ENCODE peak calls at places on chromosome 5, in five cellular contexts. P, Q, F, I and D are unnamed samples.
A peak's percentile ranks its signal among the peaks of the same experiment; 100 is the strongest.

GRCh38 chr5:98773464-98774191 is at the start of gene RGMB:
- DNase-seq in F (peak; percentile 98), P (peak; percentile 98), Q (peak; percentile 97), I (peak; percentile 86), D (peak; percentile 97)

GRCh38 chr5:14738050-14738449 is 73.5 kb downstream of the OTULIN start:
- DNase-seq in I (no peak), P (no peak), F (no peak), Q (no peak), D (no peak)

GRCh38 chr5:135551593-135552447 is 16.1 kb upstream of the NEUROG1 start:
- DNase-seq in Q (peak; percentile 52), F (peak; percentile 76), P (peak; percentile 29), I (peak; percentile 7), D (peak; percentile 77)

GRCh38 chr5:16265141-16265540 is 85.5 kb upstream of the MARCHF11 start:
- DNase-seq in Q (no peak), P (no peak), F (no peak), I (no peak), D (no peak)

GRCh38 chr5:149988126-149988525 is 12.3 kb downstream of the TIGD6 start:
- DNase-seq in F (no peak), Q (no peak), I (no peak), P (no peak), D (no peak)

GRCh38 chr5:104967806-104968205 is 1405.2 kb upstream of the NUDT12 start:
- DNase-seq in I (no peak), P (no peak), Q (no peak), F (no peak), D (no peak)

GRCh38 chr5:158958048-158958994 is 141.4 kb downstream of the EBF1 start:
- DNase-seq in P (no peak), Q (no peak), I (peak; percentile 5), F (no peak), D (no peak)

GRCh38 chr5:21678526-21678925 is 1174.6 kb downstream of the CDH12 start:
- DNase-seq in I (no peak), Q (no peak), P (no peak), F (no peak), D (no peak)

GRCh38 chr5:75734913-75735789 is 17.9 kb upstream of the POC5 start:
- DNase-seq in P (peak; percentile 20), F (no peak), I (no peak), Q (peak; percentile 50), D (peak; percentile 47)
- TF ChIP-seq CTCF in P (peak; percentile 67), F (no peak), I (peak; percentile 26), Q (peak; percentile 18), D (no peak)

DNA sequence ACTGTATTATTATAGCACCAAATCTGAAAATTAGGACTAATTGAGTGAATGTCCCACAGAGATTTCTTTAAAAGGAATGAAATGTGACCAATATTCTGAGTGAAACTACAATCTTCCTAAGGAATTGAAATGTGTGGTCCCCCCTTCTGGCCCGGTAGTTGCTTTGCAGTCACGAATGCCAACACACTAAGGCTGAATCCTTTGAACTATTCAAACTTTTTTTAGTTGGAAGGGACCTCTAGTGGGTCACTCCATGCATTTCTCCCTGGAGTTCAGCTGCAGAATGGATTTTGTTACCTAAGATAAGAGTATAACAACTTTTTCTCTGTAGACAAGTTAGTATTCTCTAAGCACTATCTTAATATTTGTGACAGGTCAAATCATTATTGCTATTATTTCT is 2.8 kb downstream of the CDH6 start:
- DNase-seq in Q (no peak), P (no peak), I (no peak), F (no peak), D (no peak)
- TF ChIP-seq CTCF in Q (no peak), P (peak; percentile 11), I (no peak), F (no peak), D (no peak)

GRCh38 chr5:157689942-157690689 is 18.8 kb downstream of the C5orf52 start:
- DNase-seq in P (no peak), I (peak; percentile 17), F (no peak), Q (no peak), D (no peak)
- TF ChIP-seq CTCF in P (no peak), I (no peak), F (no peak), Q (no peak), D (no peak)

DNA sequence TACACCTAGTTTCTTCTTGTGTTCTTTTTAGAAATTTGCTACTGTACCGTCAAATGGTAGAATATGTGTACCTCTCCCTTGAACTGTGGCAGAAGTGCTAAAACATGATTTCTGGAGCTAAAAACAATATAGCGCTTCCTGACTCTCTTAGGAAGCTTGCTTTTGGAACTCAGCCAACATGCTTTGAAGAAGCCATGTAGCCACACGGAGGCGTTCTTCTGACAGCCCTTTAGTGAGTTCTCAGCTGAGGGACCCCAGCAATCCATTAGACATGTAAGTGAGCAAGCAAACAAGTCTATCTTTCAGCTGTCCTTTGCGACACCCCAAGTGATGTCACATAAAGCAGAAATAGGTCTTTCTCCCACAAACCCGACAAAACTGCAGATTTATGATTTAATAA is 917.0 kb downstream of the CDH9 start:
- DNase-seq in P (no peak), I (no peak), Q (no peak), F (no peak), D (peak; percentile 8)
- TF ChIP-seq CTCF in P (no peak), I (no peak), Q (no peak), F (no peak), D (no peak)

DNA sequence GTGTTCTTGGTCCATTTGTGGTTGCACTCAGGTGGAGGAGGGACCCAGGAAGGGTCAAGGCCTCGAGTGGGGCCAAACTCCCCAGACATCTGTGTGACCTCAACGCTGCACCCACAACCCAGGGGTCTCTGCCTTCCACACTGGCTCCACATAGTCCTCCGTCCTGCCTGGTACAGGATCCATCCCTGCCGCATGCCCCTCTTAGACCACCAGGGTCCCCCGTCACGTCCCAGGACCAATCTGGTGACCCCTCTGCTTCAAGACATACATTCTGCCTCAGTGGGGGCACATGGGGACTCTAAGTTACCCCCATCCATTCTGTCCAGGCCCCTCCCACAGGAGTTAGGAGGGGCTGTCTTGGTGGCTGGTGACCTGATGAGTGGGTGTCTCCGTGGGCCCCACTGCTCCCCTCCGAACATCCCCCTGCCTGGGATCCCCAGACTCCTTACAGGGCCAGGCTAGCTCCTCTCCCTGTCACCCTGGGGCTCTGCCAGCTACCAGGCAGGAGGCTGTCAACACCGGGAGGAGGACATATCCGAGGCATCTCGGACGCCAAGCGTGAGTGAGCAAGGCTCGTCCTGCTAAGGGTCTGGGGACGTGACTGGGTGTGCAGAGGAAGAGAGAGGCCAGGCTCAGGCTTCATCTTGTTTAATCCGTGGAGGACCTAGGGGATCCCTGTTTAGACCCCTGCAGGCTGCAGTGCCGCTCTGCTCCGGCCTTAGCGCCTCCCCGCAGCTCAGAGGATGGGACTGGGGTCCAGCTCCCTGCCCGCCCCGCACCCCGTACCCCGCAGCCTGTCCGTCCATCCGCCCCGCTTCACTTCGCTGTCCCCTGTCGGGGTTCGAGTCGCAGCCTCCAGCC is 32.3 kb downstream of the TSPAN17 start:
- DNase-seq in P (peak; percentile 40), Q (no peak), F (no peak), I (no peak), D (no peak)
- TF ChIP-seq CTCF in P (no peak), Q (no peak), F (no peak), I (no peak), D (no peak)

GRCh38 chr5:141640698-141641097 is 3.9 kb downstream of the RELL2 start:
- DNase-seq in I (no peak), Q (no peak), F (no peak), P (no peak), D (no peak)

GRCh38 chr5:141640051-141640415 is 3.2 kb downstream of the RELL2 start:
- DNase-seq in F (no peak), P (no peak), Q (no peak), I (no peak), D (no peak)

GRCh38 chr5:141638771-141639170 is 2.0 kb downstream of the RELL2 start:
- DNase-seq in F (no peak), I (no peak), P (no peak), Q (no peak), D (no peak)

GRCh38 chr5:141639357-141640050 is 2.7 kb downstream of the RELL2 start:
- DNase-seq in P (no peak), Q (no peak), F (no peak), I (no peak), D (no peak)

DNA sequence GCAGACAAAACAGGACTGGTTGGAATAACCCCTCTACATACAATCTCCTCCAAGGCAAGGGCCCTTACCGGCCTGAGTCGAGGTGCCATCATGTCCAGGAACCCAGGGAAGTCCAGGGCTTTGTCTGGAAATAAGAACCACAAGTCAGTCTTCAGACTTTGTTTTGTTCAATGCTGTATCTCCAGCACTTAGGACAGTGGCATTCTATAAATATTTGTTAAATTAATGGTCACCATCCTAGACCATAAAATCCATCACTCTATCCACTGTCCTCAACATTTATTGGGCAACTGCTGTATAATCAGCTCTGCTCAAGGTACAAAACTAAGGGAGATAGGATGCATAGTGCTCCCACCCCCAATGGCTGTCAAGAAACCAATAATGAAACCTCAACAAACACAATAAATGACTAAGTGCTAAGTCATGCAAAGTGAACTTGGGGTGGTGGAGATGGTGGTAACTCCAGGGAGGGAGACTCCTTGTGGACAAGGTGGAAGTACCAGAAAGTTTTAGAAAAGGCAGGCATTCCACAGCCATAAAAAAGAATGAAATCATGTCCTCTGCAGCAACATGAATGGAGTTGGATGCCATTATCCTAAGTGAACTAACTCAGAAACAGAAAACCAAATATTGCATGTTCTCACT is 5.0 kb downstream of the RELL2 start:
- DNase-seq in Q (no peak), I (no peak), F (no peak), P (no peak), D (no peak)
- TF ChIP-seq CTCF in Q (no peak), I (no peak), F (no peak), P (no peak), D (no peak)

DNA sequence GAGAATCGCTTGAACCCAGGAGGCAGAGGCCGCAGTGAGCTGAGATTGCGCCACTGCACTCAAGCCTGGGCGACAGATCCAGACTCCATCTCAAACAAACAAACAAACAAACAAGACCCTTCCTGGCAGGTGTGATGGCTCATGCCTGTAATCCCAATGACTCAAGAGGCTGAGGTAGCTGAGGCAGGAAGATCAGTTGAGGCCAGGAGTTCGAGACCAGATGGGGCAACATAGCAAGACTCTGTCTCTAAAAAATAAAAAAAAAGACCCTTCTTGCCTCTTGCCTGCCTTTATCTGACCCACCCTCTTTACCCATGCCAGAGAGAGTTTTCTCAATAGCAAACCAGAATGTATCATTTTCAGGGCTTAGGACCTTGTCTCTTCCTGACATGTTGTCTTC is 8.8 kb upstream of the PANK3 start:
- DNase-seq in Q (no peak), I (no peak), P (no peak), F (no peak), D (no peak)
- TF ChIP-seq CTCF in Q (no peak), I (no peak), P (no peak), F (no peak), D (no peak)